ENCODE peak calls at places on chromosomes 12 and 14, in six cellular contexts. Z is natural killer cell treated with Interleukin-12 subunit alpha and Interleukin-12 subunit beta and Interleukin-15 and Interleukin-18, amount 100 ng/mL, for 72 hours; R is psoas muscle; G is SJSA1; J is GM12891; M is T-cell. I is an unnamed sample.
A peak's percentile ranks its signal among the peaks of the same experiment; 100 is the strongest.

GRCh38 chr14:61213930-61214329 is 67.2 kb downstream of the TMEM30B start:
- DNase-seq in Z (no peak), R (no peak), G (no peak), J (no peak), M (no peak), I (no peak)

GRCh38 chr12:39824505-39825198 is 205.0 kb upstream of the ABCD2 start:
- DNase-seq in Z (no peak), R (no peak), G (no peak), J (no peak), M (no peak), I (no peak)

GRCh38 chr12:59444932-59445331 is 150.9 kb upstream of the SLC16A7 start:
- DNase-seq in Z (no peak), R (no peak), G (no peak), J (no peak), M (peak; percentile 21), I (no peak)

GRCh38 chr12:76445469-76445868 is 97.3 kb upstream of the BBS10 start:
- DNase-seq in Z (no peak), R (no peak), G (no peak), J (no peak), M (no peak), I (no peak)

GRCh38 chr12:24416423-24417109 is 467.1 kb upstream of the SOX5 start:
- DNase-seq in Z (no peak), R (no peak), G (no peak), J (no peak), M (no peak), I (no peak)

GRCh38 chr12:53380797-53381738 is 1.1 kb downstream of the SP1 start:
- DNase-seq in Z (no peak), R (peak; percentile 23), G (no peak), J (no peak), M (no peak), I (no peak)

GRCh38 chr14:81464253-81465001 is 64.3 kb upstream of the STON2 start:
- DNase-seq in Z (no peak), R (no peak), G (no peak), J (peak; percentile 39), M (peak; percentile 61), I (peak; percentile 63)

GRCh38 chr12:56839489-56840442 is 76.6 kb downstream of the HSD17B6 start:
- DNase-seq in Z (no peak), R (peak; percentile 27), G (no peak), J (peak; percentile 21), M (peak; percentile 2), I (peak; percentile 38)

GRCh38 chr12:31342314-31342713 is 16.4 kb upstream of the SINHCAF start:
- DNase-seq in Z (no peak), R (no peak), G (no peak), J (no peak), M (no peak), I (no peak)

GRCh38 chr14:106506901-106507305 is 980.5 kb downstream of the TMEM121 start:
- DNase-seq in Z (peak; percentile 86), R (no peak), G (no peak), J (no peak), M (peak; percentile 59), I (no peak)

GRCh38 chr14:99887407-99887806 is 94.2 kb downstream of the EML1 start:
- DNase-seq in Z (no peak), R (no peak), G (no peak), J (no peak), M (no peak), I (no peak)

GRCh38 chr12:57112492-57113294 is 1.5 kb upstream of the STAT6 start:
- DNase-seq in Z (no peak), R (no peak), G (no peak), J (no peak), M (no peak), I (no peak)

GRCh38 chr12:98754095-98754494 is 109.0 kb downstream of the APAF1 start:
- DNase-seq in Z (no peak), R (no peak), G (peak; percentile 64), J (peak; percentile 60), M (no peak), I (no peak)

GRCh38 chr12:62805517-62805916 is 129.4 kb downstream of the PPM1H start:
- DNase-seq in Z (no peak), R (no peak), G (no peak), J (no peak), M (no peak), I (no peak)

GRCh38 chr12:42638011-42638410 is 48.5 kb upstream of the PRICKLE1 start:
- DNase-seq in Z (no peak), R (no peak), G (no peak), J (no peak), M (no peak), I (no peak)

GRCh38 chr14:71714225-71714624 is 218.0 kb upstream of the RGS6 start:
- DNase-seq in Z (no peak), R (no peak), G (no peak), J (no peak), M (no peak), I (no peak)

GRCh38 chr12:44859998-44860689 is 16.0 kb downstream of the NELL2 start:
- DNase-seq in Z (no peak), R (no peak), G (no peak), J (no peak), M (no peak), I (no peak)

GRCh38 chr12:807041-807717 is 54.8 kb downstream of the WNK1 start:
- DNase-seq in Z (no peak), R (no peak), G (no peak), J (no peak), M (no peak), I (no peak)

GRCh38 chr14:59189281-59189821 is 884 bp downstream of the DAAM1 start:
- DNase-seq in Z (peak; percentile 62), R (peak; percentile 22), G (peak; percentile 36), J (no peak), M (peak; percentile 27), I (peak; percentile 21)

GRCh38 chr14:61188196-61188595 is 92.9 kb downstream of the TMEM30B start:
- DNase-seq in Z (no peak), R (peak; percentile 62), G (no peak), J (no peak), M (no peak), I (peak; percentile 41)

GRCh38 chr12:6644903-6645302 is 2.3 kb downstream of the ACRBP start:
- DNase-seq in Z (no peak), R (no peak), G (no peak), J (no peak), M (no peak), I (peak; percentile 37)

GRCh38 chr12:15601210-15601800 is 187.9 kb downstream of the EPS8 start:
- DNase-seq in Z (no peak), R (no peak), G (no peak), J (no peak), M (no peak), I (no peak)

GRCh38 chr14:28083456-28083855 is 683.1 kb upstream of the FOXG1 start:
- DNase-seq in Z (no peak), R (no peak), G (no peak), J (no peak), M (no peak), I (no peak)

GRCh38 chr14:80678436-80678835 is 263.1 kb downstream of the CEP128 start:
- DNase-seq in Z (no peak), R (no peak), G (no peak), J (no peak), M (no peak), I (no peak)

GRCh38 chr12:121637231-121637914 is 11.0 kb downstream of the ORAI1 start:
- DNase-seq in Z (peak; percentile 88), R (no peak), G (no peak), J (peak; percentile 73), M (peak; percentile 50), I (peak; percentile 27)

GRCh38 chr14:101820283-101820798 is 58.8 kb downstream of the PPP2R5C start:
- DNase-seq in Z (peak; percentile 72), R (no peak), G (no peak), J (no peak), M (peak; percentile 34), I (no peak)

GRCh38 chr12:57894577-57895292 is 46.6 kb upstream of the ATP23 start:
- DNase-seq in Z (no peak), R (no peak), G (no peak), J (no peak), M (no peak), I (no peak)

GRCh38 chr14:54127526-54127925 is 170.9 kb upstream of the BMP4 start:
- DNase-seq in Z (no peak), R (no peak), G (no peak), J (no peak), M (no peak), I (no peak)

GRCh38 chr12:66629138-66629880 is 49.6 kb downstream of the GRIP1 start:
- DNase-seq in Z (no peak), R (no peak), G (no peak), J (no peak), M (no peak), I (no peak)

GRCh38 chr12:20368653-20369163 is 371 bp downstream of the PDE3A start:
- DNase-seq in Z (no peak), R (peak; percentile 33), G (no peak), J (no peak), M (no peak), I (peak; percentile 31)

GRCh38 chr12:34289431-34290190 is 267.3 kb downstream of the ALG10 start:
- DNase-seq in Z (peak; percentile 54), R (no peak), G (peak; percentile 30), J (no peak), M (no peak), I (no peak)

GRCh38 chr12:58915634-58916033 is 4.7 kb downstream of the LRIG3 start:
- DNase-seq in Z (no peak), R (no peak), G (peak; percentile 50), J (no peak), M (no peak), I (peak; percentile 18)

GRCh38 chr12:31590730-31591307 is at the start of gene DENND5B:
- DNase-seq in Z (peak; percentile 62), R (peak; percentile 84), G (peak; percentile 80), J (peak; percentile 69), M (no peak), I (peak; percentile 85)